ENCODE peak calls at places on chromosomes 12 and 14, in four cellular contexts. C is PC-3, T is ascending aorta, Q is WTC11. O is an unnamed sample.

GRCh38 chr14:67837011-67837624 is 17.5 kb downstream of the RAD51B start:
- DNase-seq in Q (no peak), T (no peak), C (peak), O (no peak)

GRCh38 chr14:59355101-59355500 is 110.1 kb downstream of the GPR135 start:
- DNase-seq in Q (no peak), T (no peak), C (no peak), O (no peak)

GRCh38 chr12:69099201-69099837 is 140.1 kb upstream of the CPSF6 start:
- DNase-seq in T (no peak), Q (no peak), C (no peak), O (no peak)

GRCh38 chr12:114425031-114425626 is 19.2 kb upstream of the TBX5 start:
- DNase-seq in T (no peak), C (no peak), Q (no peak), O (no peak)

GRCh38 chr14:89277229-89277628 is 139.8 kb downstream of the FOXN3 start:
- DNase-seq in T (no peak), Q (no peak), C (no peak), O (no peak)

GRCh38 chr12:69065804-69066203 is 132.8 kb upstream of the CPM start:
- DNase-seq in Q (no peak), C (peak), T (no peak), O (no peak)

GRCh38 chr14:96888158-96888557 is 91.0 kb downstream of the VRK1 start:
- DNase-seq in Q (no peak), T (no peak), C (no peak), O (no peak)

GRCh38 chr12:123828871-123829547 is 66.9 kb downstream of the DNAH10 start:
- DNase-seq in T (no peak), Q (no peak), C (no peak), O (no peak)

GRCh38 chr12:51118706-51119105 is 35.3 kb upstream of the CSRNP2 start:
- DNase-seq in C (peak), Q (no peak), T (no peak), O (no peak)

GRCh38 chr12:89454080-89454848 is 70.3 kb downstream of the GALNT4 start:
- DNase-seq in T (no peak), Q (no peak), C (no peak), O (no peak)

GRCh38 chr14:106518054-106518943 is 991.9 kb downstream of the TMEM121 start:
- DNase-seq in C (no peak), T (no peak), Q (no peak), O (peak)

GRCh38 chr14:71497645-71498086 is 434.6 kb upstream of the RGS6 start:
- DNase-seq in C (peak), T (no peak), Q (no peak), O (no peak)

GRCh38 chr14:90140298-90140955 is 78.6 kb downstream of the KCNK13 start:
- DNase-seq in C (peak), Q (no peak), T (no peak), O (no peak)

GRCh38 chr12:3135522-3136461 is 58.6 kb downstream of the TSPAN9 start:
- DNase-seq in C (peak), T (no peak), Q (peak), O (no peak)

GRCh38 chr12:3233813-3234212 is 156.6 kb downstream of the TSPAN9 start:
- DNase-seq in C (peak), T (no peak), Q (no peak), O (no peak)

GRCh38 chr12:47715393-47715876 is 9.6 kb upstream of the RPAP3 start:
- DNase-seq in Q (peak), T (no peak), C (peak), O (peak)

GRCh38 chr12:124847113-124847512 is 16.6 kb downstream of the SCARB1 start:
- DNase-seq in Q (no peak), C (no peak), T (no peak), O (no peak)

GRCh38 chr12:12537421-12537820 is 25.2 kb downstream of the DUSP16 start:
- DNase-seq in C (no peak), T (no peak), Q (no peak), O (no peak)

GRCh38 chr12:17197971-17198370 is 592.0 kb upstream of the LMO3 start:
- DNase-seq in T (no peak), C (no peak), Q (no peak), O (no peak)

GRCh38 chr14:22882529-22883190 is 362 bp upstream of the REM2 start:
- DNase-seq in Q (peak), C (peak), T (no peak), O (no peak)

GRCh38 chr12:70823182-70823976 is 97.2 kb downstream of the PTPRR start:
- DNase-seq in T (no peak), C (peak), Q (peak), O (no peak)
- TF ChIP-seq CTCF in T (no peak), C (peak), Q (no peak), O (no peak)

DNA sequence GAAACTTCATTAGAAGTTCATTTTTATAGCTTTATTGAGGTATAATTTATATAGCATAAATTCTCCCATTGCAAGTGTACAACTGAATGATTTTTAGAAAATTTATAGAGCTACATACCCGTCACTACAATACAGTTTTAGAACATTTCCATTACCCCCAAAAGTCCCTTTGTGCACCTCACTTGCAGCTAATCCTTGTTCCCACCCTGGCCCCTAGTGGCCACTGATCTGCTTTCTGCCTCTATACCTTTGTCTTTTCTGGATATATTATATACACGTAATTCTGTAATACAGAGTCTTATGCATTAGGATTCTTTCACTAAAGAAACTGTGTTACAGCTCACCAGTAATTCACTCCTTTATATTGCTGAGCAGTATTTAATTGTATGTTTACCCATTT is 145.1 kb upstream of the DIO2 start:
- DNase-seq in T (no peak), Q (peak), C (peak), O (no peak)
- TF ChIP-seq CTCF in T (no peak), Q (peak), C (peak), O (no peak)

DNA sequence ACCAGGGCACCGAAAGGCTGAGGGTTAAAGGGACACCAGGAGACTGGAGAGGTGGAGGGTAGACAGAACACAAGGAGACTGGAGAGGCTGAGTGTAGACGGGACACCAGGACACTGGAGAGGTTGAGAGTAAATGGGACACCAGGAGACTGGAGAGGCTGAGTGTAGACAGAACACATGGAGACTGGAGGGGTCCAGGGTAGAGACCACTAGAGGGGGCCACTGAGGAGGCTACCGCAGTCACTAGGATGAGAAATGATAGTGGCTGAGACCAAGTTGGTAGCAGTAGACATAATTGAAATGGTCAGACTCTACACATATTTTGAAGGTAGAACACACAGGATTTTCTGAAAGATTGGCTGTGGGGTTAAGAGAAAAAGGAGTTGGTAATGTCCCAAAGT is 68.2 kb downstream of the PAH start:
- DNase-seq in T (no peak), C (no peak), Q (peak), O (no peak)
- TF ChIP-seq CTCF in T (no peak), C (no peak), Q (peak), O (no peak)

GRCh38 chr14:35387209-35387608 is 17.3 kb downstream of the NFKBIA start:
- DNase-seq in C (no peak), Q (no peak), T (no peak), O (no peak)

GRCh38 chr14:35383569-35384385 is 20.8 kb downstream of the NFKBIA start:
- DNase-seq in C (no peak), T (no peak), Q (no peak), O (no peak)

GRCh38 chr14:35386673-35387125 is 17.9 kb downstream of the NFKBIA start:
- DNase-seq in C (no peak), T (no peak), Q (no peak), O (no peak)

GRCh38 chr14:35385042-35385839 is 19.3 kb downstream of the NFKBIA start:
- DNase-seq in T (peak), C (no peak), Q (no peak), O (no peak)

DNA sequence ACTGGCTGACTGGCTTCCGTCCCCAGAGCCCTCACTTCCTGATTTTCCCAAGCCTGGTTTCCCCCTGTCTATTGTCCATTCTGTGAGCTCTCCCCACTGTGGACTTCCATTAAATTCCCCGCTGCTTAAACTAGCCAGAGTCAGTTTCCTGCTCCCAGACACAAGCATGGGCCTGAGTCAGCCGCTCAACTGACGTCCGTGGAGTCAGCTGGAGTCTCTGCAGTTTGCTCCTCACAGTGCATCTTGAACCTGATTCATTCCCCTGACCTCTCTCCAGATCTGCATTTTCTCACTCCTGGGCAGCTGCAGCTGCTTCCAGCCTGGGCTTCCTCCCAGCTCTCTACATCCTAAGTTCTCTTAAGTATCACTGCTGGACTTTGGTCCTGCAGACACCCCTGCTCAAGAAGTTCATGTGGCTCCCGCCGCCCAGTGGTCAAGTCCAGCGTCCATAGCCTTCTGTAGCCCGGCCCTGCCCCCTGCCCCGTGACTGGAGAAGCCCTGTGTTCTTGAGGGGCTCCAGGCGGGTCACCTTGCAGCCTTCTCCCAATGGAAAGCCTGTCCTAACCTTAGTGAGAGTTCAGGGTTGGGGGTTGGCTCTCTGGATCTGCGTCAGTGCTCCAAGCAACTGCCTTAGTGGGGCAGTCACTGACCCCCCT is 20.0 kb downstream of the NFKBIA start:
- DNase-seq in T (peak), Q (no peak), C (no peak), O (no peak)
- TF ChIP-seq CTCF in T (no peak), Q (no peak), C (no peak), O (no peak)

DNA sequence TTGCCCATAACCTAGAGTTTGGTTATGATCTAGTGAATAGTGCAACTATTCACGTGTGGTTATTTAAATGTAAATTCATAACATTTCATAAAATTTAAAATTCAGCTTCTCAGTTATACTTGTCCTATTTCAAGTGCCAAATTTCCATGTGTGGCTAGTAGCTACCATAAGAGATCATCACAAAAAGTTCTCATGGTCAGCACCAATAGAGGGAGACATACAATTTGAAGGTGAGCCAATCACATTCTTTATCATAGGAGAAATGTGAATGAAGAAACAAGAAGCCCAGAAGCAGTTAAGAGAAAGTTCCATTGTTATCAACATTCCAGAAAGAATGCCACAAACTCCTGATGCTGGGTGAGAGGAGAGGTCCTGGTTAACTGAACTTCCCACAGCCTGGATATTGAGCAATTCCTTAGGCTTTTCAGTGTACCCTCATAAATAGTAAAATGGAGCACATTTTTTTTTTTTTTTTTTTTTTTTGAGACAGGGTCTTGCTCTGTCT is 892.9 kb upstream of the USP15 start:
- DNase-seq in Q (no peak), T (no peak), C (peak), O (no peak)
- TF ChIP-seq CTCF in Q (no peak), T (no peak), C (peak), O (no peak)

DNA sequence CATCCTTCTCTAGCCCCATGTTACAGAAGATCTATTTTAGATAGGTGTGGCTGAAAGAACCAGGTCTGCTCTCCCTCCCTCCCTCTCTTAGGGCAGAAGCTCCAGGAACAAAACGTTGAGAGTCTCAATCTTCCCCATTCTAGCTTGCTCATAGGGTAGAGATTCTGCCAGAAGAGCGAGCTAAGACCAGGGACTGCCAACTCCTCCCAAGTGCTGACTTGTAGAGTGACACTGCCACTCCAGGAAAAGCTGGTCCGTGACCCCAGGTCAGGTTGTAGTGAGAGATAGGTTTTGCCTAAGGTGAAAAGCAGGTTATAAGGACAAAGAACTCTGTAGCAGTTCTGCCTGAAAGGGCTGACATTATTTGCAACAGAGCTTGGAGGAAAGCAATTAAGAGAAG is 73.4 kb downstream of the INSM2 start:
- DNase-seq in Q (no peak), C (no peak), T (no peak), O (no peak)
- TF ChIP-seq CTCF in Q (no peak), C (no peak), T (no peak), O (no peak)

GRCh38 chr14:104726600-104727451 is 2.8 kb downstream of the ADSS1 start:
- DNase-seq in T (no peak), Q (no peak), C (no peak), O (no peak)

GRCh38 chr14:104724407-104724980 is 465 bp downstream of the ADSS1 start:
- DNase-seq in T (no peak), Q (no peak), C (no peak), O (no peak)

GRCh38 chr14:104725772-104726548 is 1.9 kb downstream of the ADSS1 start:
- DNase-seq in Q (no peak), C (no peak), T (no peak), O (no peak)

GRCh38 chr14:104723651-104724406 is at the start of gene ADSS1:
- DNase-seq in C (peak), T (no peak), Q (peak), O (no peak)

DNA sequence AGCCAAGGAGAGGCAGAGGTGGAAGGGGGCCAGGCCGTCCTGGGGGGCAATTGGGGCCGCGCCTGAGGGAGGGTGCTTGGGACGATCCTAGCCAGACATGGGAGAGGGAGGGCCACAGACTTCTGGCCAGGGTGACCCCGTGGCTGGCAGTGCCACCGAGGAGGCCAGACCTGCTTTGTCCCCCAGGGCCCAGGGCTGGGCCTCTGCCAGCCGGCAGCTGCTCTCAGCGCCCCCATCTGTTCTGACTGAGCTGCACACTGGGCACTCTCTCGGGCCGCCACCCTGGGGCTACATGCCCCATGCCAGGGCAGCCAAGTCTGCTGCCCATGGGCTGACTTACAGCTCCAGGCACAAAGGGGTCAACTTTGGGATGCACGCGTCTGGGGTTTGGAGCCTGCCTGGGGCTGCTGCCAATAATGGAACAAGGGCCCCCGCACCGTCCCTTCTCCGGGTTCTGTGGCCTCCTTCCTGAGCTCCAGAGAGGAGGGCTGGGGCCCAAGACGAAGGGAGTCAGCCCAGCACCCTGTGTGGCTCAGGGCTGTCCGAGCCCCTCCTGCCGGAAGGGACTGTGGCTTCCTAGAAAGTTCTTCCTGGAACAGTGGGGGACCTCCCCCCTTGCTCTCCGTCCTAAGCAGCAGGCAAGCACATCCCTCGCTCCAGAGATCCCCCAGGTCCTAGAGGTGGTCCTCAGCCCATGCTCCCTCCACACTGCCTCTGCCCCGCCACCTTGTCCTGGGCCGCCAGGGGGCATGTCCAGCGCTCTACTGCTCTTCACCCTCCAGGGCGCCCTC is 1.1 kb downstream of the ADSS1 start:
- DNase-seq in Q (peak), T (no peak), C (peak), O (no peak)
- TF ChIP-seq CTCF in Q (no peak), T (peak), C (peak), O (no peak)

GRCh38 chr14:50544911-50545310 is 12.5 kb upstream of the MAP4K5 start:
- DNase-seq in T (no peak), C (no peak), Q (no peak), O (no peak)

GRCh38 chr14:50542941-50543418 is 10.6 kb upstream of the MAP4K5 start:
- DNase-seq in Q (no peak), C (peak), T (no peak), O (no peak)

GRCh38 chr14:50541159-50541567 is 8.8 kb upstream of the MAP4K5 start:
- DNase-seq in C (no peak), T (no peak), Q (no peak), O (no peak)

GRCh38 chr14:50550294-50550693 is 9.7 kb upstream of the ATL1 start:
- DNase-seq in C (peak), T (no peak), Q (no peak), O (no peak)

GRCh38 chr14:50545618-50546017 is 13.2 kb upstream of the MAP4K5 start:
- DNase-seq in T (no peak), Q (no peak), C (peak), O (no peak)
- TF ChIP-seq CTCF in T (no peak), Q (no peak), C (no peak), O (no peak)

GRCh38 chr12:49687941-49688340 is 19.3 kb downstream of the FMNL3 start:
- DNase-seq in C (no peak), Q (peak), T (no peak), O (no peak)
- TF ChIP-seq CTCF in C (no peak), Q (no peak), T (no peak), O (no peak)

GRCh38 chr14:81656811-81657210 is 123.2 kb upstream of the SEL1L start:
- DNase-seq in T (no peak), Q (no peak), C (no peak), O (no peak)

GRCh38 chr14:81655423-81656314 is 122.0 kb upstream of the SEL1L start:
- DNase-seq in C (no peak), T (no peak), Q (no peak), O (no peak)
- TF ChIP-seq CTCF in C (no peak), T (no peak), Q (no peak), O (no peak)

O was measured in CD14-positive monocyte.